ENCODE peak calls at places on chromosomes 12 and 14, in ten cellular contexts. W is A673; Y is GM04504; I is A172; Q is upper lobe of right lung; G is progenitor cell of endocrine pancreas; R is AG08395; K is activated CD4-positive, alpha-beta T cell treated with anti-CD3 and anti-CD28 coated beads, Interleukin-2, amount 10 ng/mL, durations not matched to agents 7 days and 5 days; J is stimulated activated CD4-positive, alpha-beta T cell treated with anti-CD3 and anti-CD28 coated beads, Interleukin-1b, Interleukin-23, amount 100 ng/mL, for 1 hour; L is pancreas. O is an unnamed sample.

GRCh38 chr12:52256165-52256935 is 18.1 kb upstream of the KRT86 start:
- DNase-seq in W (no peak), Y (no peak), I (no peak), Q (peak), G (no peak), R (no peak), K (no peak), J (no peak), L (no peak), O (no peak)

GRCh38 chr12:14955876-14956811 is 5.3 kb downstream of the ARHGDIB start:
- DNase-seq in W (no peak), Y (no peak), I (no peak), Q (no peak), G (no peak), R (no peak), K (peak), J (no peak), L (no peak), O (no peak)

GRCh38 chr14:104396682-104397470 is 182.7 kb upstream of the C14orf180 start:
- DNase-seq in W (no peak), Y (no peak), I (no peak), Q (no peak), G (no peak), R (no peak), K (no peak), J (no peak), L (no peak), O (no peak)

GRCh38 chr12:47328831-47329545 is 249.2 kb upstream of the AMIGO2 start:
- DNase-seq in W (no peak), Y (peak), I (no peak), Q (no peak), G (no peak), R (peak), K (no peak), J (no peak), L (no peak), O (no peak)

GRCh38 chr12:132342322-132342721 is 12.9 kb upstream of the GALNT9 start:
- DNase-seq in W (peak), Y (no peak), I (peak), Q (no peak), G (no peak), R (no peak), K (no peak), J (no peak), L (no peak), O (no peak)

GRCh38 chr12:3313655-3314305 is 177.2 kb upstream of the PRMT8 start:
- DNase-seq in W (peak), Y (no peak), I (no peak), Q (no peak), G (no peak), R (peak), K (peak), J (no peak), L (no peak), O (no peak)

GRCh38 chr12:34606749-34607519 is 584.6 kb downstream of the ALG10 start:
- DNase-seq in W (no peak), Y (no peak), I (no peak), Q (no peak), G (peak), R (no peak), K (no peak), J (no peak), L (peak), O (no peak)

GRCh38 chr12:112885204-112885603 is 21.6 kb upstream of the OAS1 start:
- DNase-seq in W (no peak), Y (no peak), I (no peak), Q (no peak), G (no peak), R (no peak), K (no peak), J (no peak), L (no peak), O (no peak)

GRCh38 chr12:103786201-103786600 is 54.8 kb downstream of the NT5DC3 start:
- DNase-seq in W (no peak), Y (no peak), I (no peak), Q (no peak), G (no peak), R (no peak), K (no peak), J (no peak), L (no peak), O (no peak)

GRCh38 chr12:108788076-108788782 is 56.9 kb upstream of the CORO1C start:
- DNase-seq in W (no peak), Y (no peak), I (no peak), Q (no peak), G (no peak), R (no peak), K (no peak), J (no peak), L (no peak), O (no peak)

GRCh38 chr12:70367268-70368141 is 1.4 kb downstream of the KCNMB4 start:
- DNase-seq in W (no peak), Y (no peak), I (no peak), Q (no peak), G (no peak), R (peak), K (no peak), J (no peak), L (no peak), O (no peak)

GRCh38 chr12:109309441-109310246 is 560 bp upstream of the FOXN4 start:
- DNase-seq in W (peak), Y (no peak), I (no peak), Q (no peak), G (peak), R (no peak), K (no peak), J (no peak), L (peak), O (no peak)

GRCh38 chr12:22250762-22251161 is 83.7 kb downstream of the ST8SIA1 start:
- DNase-seq in W (no peak), Y (no peak), I (no peak), Q (no peak), G (no peak), R (no peak), K (no peak), J (no peak), L (no peak), O (no peak)

GRCh38 chr14:68297871-68298468 is 478.4 kb downstream of the RAD51B start:
- DNase-seq in W (peak), Y (peak), I (peak), Q (no peak), G (no peak), R (peak), K (no peak), J (no peak), L (no peak), O (no peak)

GRCh38 chr14:53929871-53930685 is 26.5 kb downstream of the BMP4 start:
- DNase-seq in W (no peak), Y (no peak), I (no peak), Q (no peak), G (peak), R (no peak), K (peak), J (no peak), L (peak), O (no peak)

GRCh38 chr12:106088246-106089200 is 50.2 kb downstream of the NUAK1 start:
- DNase-seq in W (no peak), Y (no peak), I (no peak), Q (no peak), G (no peak), R (no peak), K (no peak), J (no peak), L (no peak), O (no peak)

GRCh38 chr14:36339817-36340216 is 19.4 kb upstream of the MBIP start:
- DNase-seq in W (no peak), Y (no peak), I (no peak), Q (no peak), G (no peak), R (no peak), K (no peak), J (no peak), L (no peak), O (no peak)

GRCh38 chr12:56257491-56258067 is 605 bp downstream of the ANKRD52 start:
- DNase-seq in W (peak), Y (no peak), I (no peak), Q (no peak), G (no peak), R (peak), K (peak), J (no peak), L (no peak), O (no peak)

GRCh38 chr14:61644834-61645233 is 50.5 kb upstream of the HIF1A start:
- DNase-seq in W (no peak), Y (no peak), I (no peak), Q (no peak), G (no peak), R (no peak), K (no peak), J (no peak), L (no peak), O (no peak)

GRCh38 chr12:128510527-128510926 is 243.6 kb downstream of the TMEM132C start:
- DNase-seq in W (no peak), Y (no peak), I (no peak), Q (no peak), G (no peak), R (no peak), K (no peak), J (no peak), L (no peak), O (no peak)

GRCh38 chr12:42187799-42188198 is 43.1 kb upstream of the GXYLT1 start:
- DNase-seq in W (no peak), Y (no peak), I (no peak), Q (no peak), G (no peak), R (no peak), K (no peak), J (no peak), L (no peak), O (no peak)

GRCh38 chr12:114918535-114919233 is 234.7 kb upstream of the TBX3 start:
- DNase-seq in W (no peak), Y (peak), I (peak), Q (no peak), G (no peak), R (peak), K (no peak), J (no peak), L (no peak), O (peak)

GRCh38 chr12:9064815-9065606 is 50.7 kb downstream of the A2M start:
- DNase-seq in W (no peak), Y (no peak), I (no peak), Q (peak), G (peak), R (peak), K (no peak), J (no peak), L (peak), O (no peak)

GRCh38 chr14:31930493-31931225 is 146.4 kb upstream of the ARHGAP5 start:
- DNase-seq in W (peak), Y (no peak), I (no peak), Q (no peak), G (no peak), R (peak), K (no peak), J (no peak), L (no peak), O (no peak)

GRCh38 chr14:37197421-37198272 is at the start of gene MIPOL1:
- DNase-seq in W (peak), Y (peak), I (no peak), Q (peak), G (peak), R (peak), K (peak), J (no peak), L (peak), O (peak)

GRCh38 chr12:100268835-100269564 is 2.0 kb downstream of the SCYL2 start:
- DNase-seq in W (peak), Y (no peak), I (peak), Q (no peak), G (no peak), R (no peak), K (no peak), J (no peak), L (no peak), O (no peak)

GRCh38 chr12:117367006-117367638 is 5.7 kb upstream of the NOS1 start:
- DNase-seq in W (peak), Y (peak), I (peak), Q (no peak), G (peak), R (peak), K (peak), J (no peak), L (peak), O (peak)

GRCh38 chr12:114275937-114276785 is 129.8 kb downstream of the TBX5 start:
- DNase-seq in W (no peak), Y (no peak), I (no peak), Q (no peak), G (no peak), R (peak), K (no peak), J (no peak), L (no peak), O (no peak)

GRCh38 chr12:19757317-19757877 is 318.1 kb downstream of the AEBP2 start:
- DNase-seq in W (peak), Y (peak), I (peak), Q (no peak), G (no peak), R (peak), K (no peak), J (no peak), L (no peak), O (no peak)

GRCh38 chr14:94617366-94617941 is 5.3 kb downstream of the SERPINA3 start:
- DNase-seq in W (no peak), Y (no peak), I (no peak), Q (no peak), G (no peak), R (no peak), K (no peak), J (no peak), L (no peak), O (no peak)

GRCh38 chr12:60494249-60494648 is 898.4 kb downstream of the SLC16A7 start:
- DNase-seq in W (peak), Y (peak), I (peak), Q (no peak), G (no peak), R (peak), K (no peak), J (no peak), L (no peak), O (peak)

GRCh38 chr14:75960219-75960618 is 21.6 kb downstream of the TGFB3 start:
- DNase-seq in W (no peak), Y (no peak), I (no peak), Q (no peak), G (no peak), R (no peak), K (no peak), J (no peak), L (no peak), O (no peak)

GRCh38 chr12:109677323-109677722 is 36.3 kb upstream of the FAM222A start:
- DNase-seq in W (no peak), Y (no peak), I (no peak), Q (no peak), G (no peak), R (no peak), K (no peak), J (no peak), L (no peak), O (no peak)

O was measured in BJ.